ENCODE peak calls at places on chromosomes 3 and 15, in eight cellular contexts. F is Peyer's patch, G is tibial nerve, V is ovary, X is esophagus squamous epithelium, O is HepG2, S is uterus, I is IMR-90. K is an unnamed sample. For H3K4me1, the result is how much of the 10 kb centered on the place peaks cover.

GRCh38 chr3:126288314-126288713 is 68.9 kb downstream of the KLF15 start:
- DNase-seq in F (peak), G (peak), V (peak), X (no peak), O (no peak), S (no peak), I (no peak), K (no peak)

GRCh38 chr3:193960485-193961172 is 175.3 kb upstream of the HES1 start:
- DNase-seq in F (peak), G (no peak), V (no peak), X (no peak), O (no peak), S (peak), I (no peak), K (peak)

GRCh38 chr15:86115138-86115801 is 35.6 kb downstream of the AGBL1 start:
- DNase-seq in F (no peak), G (no peak), V (no peak), X (no peak), O (no peak), S (no peak), I (no peak), K (no peak)

GRCh38 chr3:39166932-39167532 is 13.6 kb upstream of the CSRNP1 start:
- DNase-seq in F (no peak), G (peak), V (no peak), X (no peak), O (no peak), S (peak), I (peak), K (peak)

GRCh38 chr3:159548675-159549335 is 439.8 kb upstream of the IL12A start:
- DNase-seq in F (no peak), G (no peak), V (no peak), X (no peak), O (no peak), S (no peak), I (peak), K (no peak)

GRCh38 chr3:151483961-151484360 is 23.1 kb upstream of the IGSF10 start:
- DNase-seq in F (no peak), G (no peak), V (no peak), X (no peak), O (peak), S (no peak), I (no peak), K (no peak)

GRCh38 chr3:126127904-126128303 is 44.0 kb upstream of the SLC41A3 start:
- DNase-seq in F (no peak), G (no peak), V (no peak), X (no peak), O (no peak), S (peak), I (no peak), K (no peak)

GRCh38 chr3:58306662-58307286 is 454 bp downstream of the HTD2 start:
- DNase-seq in F (peak), G (peak), V (peak), X (no peak), O (peak), S (peak), I (peak), K (peak)

GRCh38 chr15:51622269-51623180 is at the start of gene DMXL2:
- DNase-seq in F (peak), G (peak), V (peak), X (peak), O (peak), S (peak), I (peak), K (peak)
- TF ChIP-seq POLR2A in F (peak), G (peak), V (no peak), X (no peak), O (no peak), S (peak), I (no peak), K (no peak)

GRCh38 chr3:8556470-8556869 is 54.8 kb downstream of the LMCD1 start:
- DNase-seq in F (no peak), G (no peak), V (no peak), X (no peak), O (no peak), S (no peak), I (no peak), K (no peak)
- H3K4me1 ChIP-seq in F (under half), G (half or more), V (under half), X (half or more), O (under half), S (under half), I (under half), K (under half)

DNA sequence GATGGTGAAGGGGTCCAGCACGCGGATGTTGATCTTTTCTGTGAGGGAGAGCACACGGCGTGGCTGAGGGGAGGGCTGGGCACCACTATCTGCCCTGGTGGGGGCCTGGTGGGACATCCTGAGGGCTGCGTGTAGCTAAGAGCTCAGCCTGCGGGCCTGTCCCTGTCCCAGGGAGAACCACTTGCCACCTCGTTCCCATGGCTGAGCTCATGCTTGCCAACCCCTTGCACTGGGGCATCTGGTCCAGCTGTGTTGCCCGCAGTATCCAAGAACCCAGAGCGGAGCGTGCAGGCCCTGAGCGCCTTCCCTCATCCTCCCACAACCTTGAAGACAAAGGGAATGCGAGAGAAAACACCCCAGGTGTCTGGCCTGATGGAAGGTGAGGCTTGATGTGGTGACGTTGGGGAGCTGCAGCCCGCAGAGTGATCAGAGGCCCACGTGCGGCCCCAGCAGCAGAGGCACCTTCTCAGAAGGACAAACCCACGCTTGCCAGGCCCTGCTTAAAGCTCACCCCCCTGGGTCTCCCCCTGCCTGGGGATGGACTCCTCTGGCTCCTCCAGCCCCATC is 28.9 kb downstream of the TKT start:
- DNase-seq in F (no peak), G (no peak), V (no peak), X (no peak), O (no peak), S (no peak), I (no peak), K (no peak)
- TF ChIP-seq POLR2A in F (no peak), G (no peak), V (no peak), X (no peak), O (no peak), S (no peak), I (no peak), K (no peak)

GRCh38 chr3:186975726-186976125 is 45.4 kb downstream of the ST6GAL1 start:
- DNase-seq in F (no peak), G (no peak), V (no peak), X (no peak), O (no peak), S (no peak), I (no peak), K (no peak)
- H3K4me1 ChIP-seq in F (under half), G (under half), V (under half), X (under half), O (half or more), S (under half), I (under half), K (under half)

GRCh38 chr3:185927501-185928200 is 10.2 kb downstream of the TRA2B start:
- DNase-seq in F (no peak), G (no peak), V (no peak), X (no peak), O (peak), S (no peak), I (no peak), K (no peak)

GRCh38 chr3:185931777-185932176 is 6.0 kb downstream of the TRA2B start:
- DNase-seq in F (no peak), G (no peak), V (no peak), X (no peak), O (no peak), S (no peak), I (no peak), K (no peak)

GRCh38 chr3:185928532-185928931 is 9.3 kb downstream of the TRA2B start:
- DNase-seq in F (no peak), G (no peak), V (no peak), X (no peak), O (no peak), S (no peak), I (no peak), K (no peak)

GRCh38 chr3:185930393-185931107 is 7.3 kb downstream of the TRA2B start:
- DNase-seq in F (no peak), G (no peak), V (no peak), X (no peak), O (no peak), S (no peak), I (peak), K (no peak)

DNA sequence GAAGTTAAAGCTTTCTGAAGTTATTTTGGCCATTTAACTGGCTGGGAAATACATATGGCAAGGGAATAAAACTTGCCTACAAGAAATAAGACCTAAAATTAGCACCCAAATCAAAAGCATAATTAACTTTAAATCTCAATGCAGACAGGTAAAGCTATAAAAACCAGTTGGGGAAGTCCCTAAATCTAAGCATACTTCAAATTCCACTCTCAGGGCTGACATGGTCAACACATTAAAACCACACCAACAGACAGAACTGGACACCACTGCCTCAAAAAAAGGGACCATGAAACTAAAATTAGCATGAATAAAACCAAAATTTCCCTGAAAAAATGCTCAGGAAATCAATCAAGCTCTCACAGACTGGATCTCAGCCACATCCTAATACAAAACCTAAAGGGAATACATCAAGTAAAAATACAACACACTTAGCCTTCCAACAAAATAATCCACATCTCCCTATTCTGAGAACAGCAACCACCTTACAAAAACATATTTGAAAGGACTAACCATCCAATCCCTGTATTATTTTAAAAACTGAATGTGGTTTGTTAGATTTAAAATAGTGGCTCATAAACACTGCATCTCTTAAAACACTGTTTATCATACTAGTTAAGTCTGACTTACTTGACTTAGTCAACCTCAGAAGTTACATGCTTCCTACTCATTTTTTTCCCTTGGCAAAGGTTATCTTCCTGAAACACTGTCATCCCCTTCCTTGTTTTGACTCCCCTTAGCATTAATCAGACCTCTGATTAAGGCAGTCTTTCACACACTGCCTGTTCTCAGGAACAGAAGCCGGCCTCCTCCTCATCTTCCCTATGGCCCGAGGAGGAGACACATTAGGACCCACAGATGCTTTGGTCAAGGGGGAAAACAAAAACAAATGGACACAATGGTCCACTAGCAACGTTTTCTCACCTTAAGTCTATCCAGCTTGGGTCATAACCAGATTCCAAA is 8.3 kb downstream of the TRA2B start:
- DNase-seq in F (no peak), G (no peak), V (no peak), X (no peak), O (no peak), S (no peak), I (peak), K (no peak)
- TF ChIP-seq POLR2A in F (no peak), G (no peak), V (no peak), X (no peak), O (no peak), S (no peak), I (no peak), K (no peak)

DNA sequence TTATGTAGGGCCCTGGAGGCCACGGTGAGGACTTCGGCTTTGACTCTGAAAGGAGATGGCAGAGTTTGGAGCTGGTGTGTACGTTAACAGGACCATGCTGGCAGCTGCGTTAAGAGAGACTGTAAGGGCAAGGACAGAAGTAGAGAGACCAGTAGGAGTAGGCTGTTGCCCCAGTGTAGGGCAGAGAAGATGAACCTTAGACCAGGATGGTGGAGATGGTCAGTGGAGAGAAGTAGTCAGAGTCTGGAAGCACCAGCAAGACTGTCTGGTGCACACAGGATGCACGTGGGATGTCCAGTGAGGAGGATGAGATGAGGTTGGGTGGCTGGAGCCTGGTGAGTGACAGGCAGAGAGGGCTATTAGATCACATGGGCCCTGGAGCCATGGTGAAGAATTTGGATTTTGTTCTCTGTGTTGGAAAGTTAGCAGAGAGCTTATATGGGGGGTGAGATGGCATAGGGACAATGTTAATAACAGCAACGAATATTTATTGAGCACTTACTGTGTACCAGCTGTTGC is 150.1 kb downstream of the IGF1R start:
- DNase-seq in F (no peak), G (no peak), V (no peak), X (no peak), O (no peak), S (no peak), I (no peak), K (no peak)
- H3K4me1 ChIP-seq in F (under half), G (half or more), V (under half), X (half or more), O (half or more), S (under half), I (under half), K (under half)

DNA sequence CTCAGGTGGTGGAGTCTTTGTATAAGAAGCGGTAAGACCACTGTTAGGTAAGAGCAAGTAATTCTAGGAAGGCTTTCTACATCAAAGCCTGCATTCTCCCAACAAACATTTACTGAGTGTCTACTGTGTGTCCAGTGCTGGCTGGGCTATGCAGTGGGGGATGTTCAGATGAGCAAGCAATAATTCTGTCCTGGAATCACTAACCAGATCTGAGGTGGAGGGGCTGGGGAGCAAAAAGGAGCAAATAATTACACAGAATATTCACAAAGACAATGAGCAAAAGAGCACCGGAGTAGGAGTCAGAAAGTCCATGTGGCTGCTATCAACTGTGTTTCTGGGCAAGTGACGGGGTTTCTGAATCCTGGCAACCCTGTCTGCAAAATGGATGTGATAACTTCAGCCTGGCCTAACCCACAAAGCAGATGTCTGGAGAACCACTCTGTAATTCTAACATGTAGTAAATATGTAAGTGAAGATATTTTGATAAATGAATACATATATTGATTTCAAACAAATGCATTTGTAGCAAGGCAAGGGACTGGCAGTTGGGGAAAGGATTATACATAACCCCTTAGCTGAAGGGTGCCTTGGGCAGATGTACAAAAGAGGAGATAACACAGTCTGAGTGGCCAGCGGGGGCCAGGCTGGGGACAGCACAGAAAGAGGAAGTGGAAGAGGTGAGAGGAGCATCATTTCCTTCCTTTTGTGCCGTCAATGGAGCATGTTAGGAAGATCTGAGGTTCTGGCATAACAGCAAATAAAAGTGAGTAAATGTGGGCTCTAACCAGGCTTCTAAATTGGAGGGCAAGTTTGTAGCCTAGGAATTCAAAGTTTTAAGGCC is 28.8 kb downstream of the CYP8B1 start:
- DNase-seq in F (no peak), G (no peak), V (no peak), X (no peak), O (peak), S (no peak), I (no peak), K (no peak)
- TF ChIP-seq POLR2A in F (no peak), G (no peak), V (no peak), X (no peak), O (no peak), S (no peak), I (no peak), K (no peak)

GRCh38 chr3:141077631-141078030 is 26.5 kb downstream of the SPSB4 start:
- DNase-seq in F (no peak), G (no peak), V (no peak), X (no peak), O (no peak), S (no peak), I (no peak), K (no peak)
- H3K4me1 ChIP-seq in F (under half), G (under half), V (under half), X (under half), O (under half), S (under half), I (under half), K (under half)